ENCODE peak calls at places on chromosomes 13 and 19, in seven cellular contexts. F, D, Y, V, O, I and T are unnamed samples. For H3K4me1, the result is how much of the 10 kb centered on the place peaks cover.

GRCh38 chr19:10107817-10108367 is 1.7 kb downstream of the PPAN start:
- DNase-seq in D (no peak), I (no peak), V (no peak), Y (no peak), F (no peak), O (peak), T (no peak)

GRCh38 chr19:6723108-6723618 is 2.7 kb upstream of the C3 start:
- DNase-seq in D (no peak), I (peak), F (peak), V (no peak), Y (no peak), O (peak), T (peak)

GRCh38 chr13:76610819-76611415 is 275.3 kb downstream of the KCTD12 start:
- DNase-seq in D (no peak), I (no peak), O (no peak), Y (no peak), F (no peak), V (no peak), T (no peak)

GRCh38 chr13:57644106-57644505 is 12.6 kb downstream of the PCDH17 start:
- DNase-seq in I (no peak), V (no peak), F (no peak), O (no peak), D (no peak), Y (no peak), T (no peak)

GRCh38 chr19:17404621-17405249 is 695 bp downstream of the BST2 start:
- DNase-seq in V (no peak), D (no peak), I (no peak), O (no peak), Y (no peak), F (no peak), T (no peak)

GRCh38 chr19:8321760-8322637 is 703 bp downstream of the RPS28 start:
- DNase-seq in F (no peak), I (peak), O (no peak), V (no peak), D (no peak), Y (no peak), T (no peak)

GRCh38 chr19:51531349-51532315 is at the start of gene SIGLEC6:
- DNase-seq in Y (peak), O (peak), I (peak), F (no peak), V (peak), D (peak), T (peak)

GRCh38 chr19:45717983-45718650 is 12.6 kb downstream of the FBXO46 start:
- DNase-seq in Y (no peak), V (no peak), D (no peak), F (no peak), O (no peak), I (peak), T (no peak)

GRCh38 chr19:8028951-8029491 is 23.5 kb upstream of the CCL25 start:
- DNase-seq in O (no peak), F (no peak), I (no peak), V (no peak), D (peak), Y (no peak), T (no peak)

DNA sequence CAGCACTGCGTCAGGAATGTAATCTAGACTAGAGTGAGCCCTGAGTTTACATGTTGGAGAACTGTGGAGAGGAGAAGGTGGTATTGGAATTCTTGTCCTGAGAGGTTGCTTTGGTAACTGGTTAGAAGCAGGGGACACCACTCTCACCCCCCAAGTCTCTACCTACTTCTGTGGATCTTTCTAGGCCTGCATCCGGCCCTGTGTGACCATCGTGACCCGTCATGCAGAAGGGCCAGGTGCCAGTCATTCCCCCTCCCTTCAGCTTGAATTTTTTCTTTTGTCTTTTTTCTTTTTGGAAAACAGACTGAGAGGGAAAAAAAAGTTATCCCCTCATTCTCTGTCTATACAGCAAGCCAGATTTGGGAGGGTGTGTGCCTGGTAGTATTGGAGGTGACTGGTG is 31.8 kb downstream of the NFIX start:
- DNase-seq in I (no peak), Y (no peak), O (no peak), F (no peak), V (no peak), D (no peak), T (no peak)
- H3K4me3 ChIP-seq in I (no peak), Y (no peak), O (peak), F (peak), V (no peak), D (peak), T (peak)

GRCh38 chr13:110396913-110397379 is 89.9 kb downstream of the COL4A2 start:
- DNase-seq in O (peak), D (peak), Y (peak), V (peak), I (peak), F (peak), T (peak)

GRCh38 chr13:110400786-110401533 is 93.9 kb downstream of the COL4A2 start:
- DNase-seq in I (no peak), F (no peak), O (no peak), Y (no peak), D (no peak), V (no peak), T (no peak)

GRCh38 chr13:110397445-110397844 is 90.4 kb downstream of the COL4A2 start:
- DNase-seq in V (no peak), I (peak), O (peak), D (peak), F (peak), Y (no peak), T (no peak)

GRCh38 chr13:110399801-110400200 is 92.7 kb downstream of the COL4A2 start:
- DNase-seq in O (no peak), F (no peak), V (no peak), I (no peak), Y (no peak), D (no peak), T (no peak)

DNA sequence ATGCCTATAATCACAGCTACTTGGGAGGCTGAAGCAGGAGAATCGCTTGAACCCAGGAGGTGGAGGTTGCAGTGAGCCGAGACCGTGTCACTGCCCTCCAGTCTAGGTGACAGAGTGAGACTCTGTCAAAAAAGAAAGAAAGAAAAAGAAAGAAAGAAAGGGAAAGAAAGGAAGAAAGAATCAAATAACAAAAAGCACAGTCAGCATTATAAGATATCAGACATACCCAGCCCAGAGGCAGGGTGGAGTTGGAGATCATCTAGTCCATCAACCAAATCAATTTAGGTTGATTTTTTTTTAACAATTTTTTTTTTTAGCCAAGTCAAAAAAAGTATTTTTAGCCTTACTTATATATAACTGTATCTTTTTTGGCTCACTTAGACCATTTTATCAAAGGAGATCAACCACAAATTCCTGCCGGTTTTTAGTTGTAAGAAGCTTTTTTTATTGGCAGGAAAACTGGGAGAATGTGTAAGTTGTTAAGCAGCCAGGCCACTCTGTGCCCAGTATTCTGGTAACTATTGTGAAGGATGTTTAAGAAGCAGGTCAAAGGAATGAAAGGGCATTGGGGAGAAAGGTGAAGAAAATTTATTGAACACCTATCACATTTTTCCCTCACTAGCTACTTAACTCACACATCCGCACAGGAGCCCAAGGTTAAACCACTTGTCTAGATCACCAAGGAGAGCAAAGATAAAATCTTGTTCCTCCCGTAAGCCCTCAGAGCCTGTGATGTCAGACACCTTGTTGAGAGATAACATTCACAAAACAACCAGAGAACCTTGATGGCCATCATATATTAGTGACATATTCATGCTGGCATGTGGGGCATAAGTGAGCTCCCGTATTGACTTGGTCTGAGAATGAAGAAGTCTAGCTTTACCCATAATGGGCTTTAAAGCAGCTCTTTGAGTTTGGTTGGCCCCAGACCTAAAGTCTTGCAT is 91.8 kb downstream of the COL4A2 start:
- DNase-seq in O (no peak), D (no peak), I (peak), F (no peak), V (no peak), Y (no peak), T (no peak)
- H3K4me1 ChIP-seq in O (under half), D (under half), I (under half), F (under half), V (under half), Y (under half), T (under half)

DNA sequence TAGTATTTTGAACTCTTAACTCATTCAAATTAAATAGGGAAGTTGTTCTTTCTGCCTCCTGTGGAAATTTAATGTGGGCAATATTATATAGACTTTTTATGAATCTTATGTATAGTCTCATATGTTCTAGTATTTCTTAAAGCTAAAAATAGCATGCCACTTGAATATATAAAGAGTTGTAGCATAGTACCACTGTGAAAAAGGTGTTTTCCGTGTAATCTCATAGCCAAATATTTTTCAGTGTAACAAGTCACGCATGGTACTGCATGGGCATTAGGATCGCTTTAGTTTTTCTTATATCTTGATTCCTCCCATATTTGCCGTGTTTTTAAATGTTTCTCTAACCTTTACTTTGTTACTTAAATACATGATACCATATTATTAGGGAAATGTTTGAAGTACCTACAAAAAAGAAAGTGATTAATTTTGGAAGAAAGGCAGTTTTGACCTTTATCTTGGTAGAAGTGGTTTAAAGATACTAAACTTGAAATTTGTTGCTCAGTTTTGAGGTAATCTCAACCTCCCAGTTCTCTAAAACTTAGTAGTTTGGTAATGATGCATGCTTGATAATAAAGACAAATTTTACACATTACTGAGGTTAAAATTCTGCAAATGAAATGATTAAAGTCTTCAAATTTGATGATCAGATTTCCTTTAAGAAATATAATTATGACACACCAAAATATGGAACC is 81.2 kb downstream of the PAN3 start:
- DNase-seq in Y (no peak), F (no peak), V (no peak), I (no peak), O (no peak), D (no peak), T (no peak)
- H3K4me3 ChIP-seq in Y (no peak), F (no peak), V (no peak), I (no peak), O (no peak), D (no peak), T (no peak)

GRCh38 chr13:99288069-99288468 is 19.1 kb downstream of the GPR183 start:
- DNase-seq in F (no peak), V (no peak), Y (no peak), I (no peak), O (no peak), D (no peak), T (no peak)

GRCh38 chr13:99287544-99287943 is 19.7 kb downstream of the GPR183 start:
- DNase-seq in V (no peak), O (peak), F (no peak), Y (no peak), I (no peak), D (no peak), T (no peak)

GRCh38 chr13:99282264-99283231 is 24.4 kb upstream of the GPR18 start:
- DNase-seq in V (no peak), F (no peak), I (no peak), Y (no peak), D (no peak), O (no peak), T (no peak)

GRCh38 chr13:99289265-99289664 is 17.9 kb downstream of the GPR183 start:
- DNase-seq in Y (no peak), V (no peak), O (no peak), F (no peak), D (no peak), I (no peak), T (no peak)

DNA sequence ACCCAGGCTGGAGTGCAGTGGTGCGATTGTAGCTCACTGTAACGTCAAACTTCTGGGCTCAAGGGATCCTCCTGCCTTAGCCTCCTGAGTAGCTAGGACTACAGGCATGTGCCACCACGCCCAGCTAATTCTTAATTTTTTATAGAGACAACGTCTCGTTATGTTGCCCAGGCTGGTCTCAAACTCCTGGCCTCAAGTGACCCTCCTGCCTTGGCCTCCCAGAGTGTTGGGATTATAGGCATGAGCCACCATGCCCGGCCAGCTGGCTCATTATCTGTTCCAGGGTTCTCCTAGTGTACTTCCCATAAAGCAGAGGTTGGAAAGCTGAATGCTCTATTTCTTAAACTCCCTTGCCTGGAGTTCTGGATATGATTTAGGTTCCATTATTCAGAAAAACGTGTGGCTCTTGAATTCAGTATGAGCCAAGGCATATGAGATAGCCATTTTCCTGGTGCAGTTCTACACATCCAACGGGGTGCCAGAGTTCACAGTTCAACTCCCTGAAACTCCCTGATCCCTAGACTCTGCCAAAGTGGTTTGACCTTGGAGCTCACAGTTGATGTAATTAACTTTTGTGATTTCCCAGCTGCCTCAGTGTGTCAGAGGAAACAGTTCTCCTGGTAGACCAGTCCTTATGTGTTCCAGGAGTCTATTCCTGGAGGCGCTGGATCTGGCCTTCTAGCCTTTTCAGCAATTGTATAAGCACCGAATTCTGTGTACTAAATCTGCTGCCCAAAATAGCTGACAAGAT is 21.6 kb downstream of the GPR183 start:
- DNase-seq in D (no peak), F (peak), I (no peak), Y (no peak), V (peak), O (peak), T (no peak)
- H3K4me1 ChIP-seq in D (under half), F (under half), I (under half), Y (under half), V (under half), O (under half), T (under half)

GRCh38 chr19:23905771-23906170 is 8.9 kb upstream of the ZNF726 start:
- DNase-seq in I (no peak), O (no peak), Y (no peak), V (no peak), F (no peak), D (no peak), T (no peak)

GRCh38 chr19:23904406-23904805 is 10.3 kb upstream of the ZNF726 start:
- DNase-seq in I (no peak), Y (no peak), F (no peak), V (no peak), D (no peak), O (no peak), T (no peak)

GRCh38 chr19:23906835-23907234 is 7.9 kb upstream of the ZNF726 start:
- DNase-seq in I (no peak), F (no peak), V (no peak), D (no peak), O (no peak), Y (no peak), T (no peak)

GRCh38 chr19:23896912-23897311 is 17.8 kb upstream of the ZNF726 start:
- DNase-seq in O (no peak), V (no peak), Y (no peak), D (no peak), F (no peak), I (no peak), T (no peak)

DNA sequence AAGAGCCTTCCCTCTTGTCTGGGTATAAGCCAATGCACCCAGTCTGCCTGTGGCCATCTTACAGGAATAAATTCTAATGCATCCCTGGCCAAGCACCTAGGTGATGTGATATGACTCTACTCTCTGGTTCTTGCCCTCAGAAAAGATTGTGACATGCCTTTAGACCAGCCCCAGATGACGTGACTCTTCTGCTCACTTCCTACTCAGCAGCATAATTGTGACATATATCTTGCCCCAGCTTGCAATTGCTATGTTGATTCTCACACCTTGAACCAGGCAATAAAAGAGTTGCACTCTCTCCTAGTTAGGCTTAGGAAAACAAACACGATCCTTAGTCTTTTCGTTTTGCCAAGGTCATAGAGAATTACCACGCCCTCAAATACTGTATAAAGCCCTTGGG is 13.3 kb upstream of the ZNF726 start:
- DNase-seq in I (no peak), F (no peak), O (no peak), Y (no peak), V (no peak), D (no peak), T (no peak)
- H3K4me3 ChIP-seq in I (no peak), F (no peak), O (no peak), Y (no peak), V (no peak), D (no peak), T (no peak)

GRCh38 chr19:1254530-1255185 is 6.3 kb downstream of the MIDN start:
- DNase-seq in I (no peak), F (no peak), D (no peak), Y (no peak), V (no peak), O (no peak), T (no peak)
- H3K4me1 ChIP-seq in I (under half), F (under half), D (under half), Y (under half), V (under half), O (under half), T (half or more)

DNA sequence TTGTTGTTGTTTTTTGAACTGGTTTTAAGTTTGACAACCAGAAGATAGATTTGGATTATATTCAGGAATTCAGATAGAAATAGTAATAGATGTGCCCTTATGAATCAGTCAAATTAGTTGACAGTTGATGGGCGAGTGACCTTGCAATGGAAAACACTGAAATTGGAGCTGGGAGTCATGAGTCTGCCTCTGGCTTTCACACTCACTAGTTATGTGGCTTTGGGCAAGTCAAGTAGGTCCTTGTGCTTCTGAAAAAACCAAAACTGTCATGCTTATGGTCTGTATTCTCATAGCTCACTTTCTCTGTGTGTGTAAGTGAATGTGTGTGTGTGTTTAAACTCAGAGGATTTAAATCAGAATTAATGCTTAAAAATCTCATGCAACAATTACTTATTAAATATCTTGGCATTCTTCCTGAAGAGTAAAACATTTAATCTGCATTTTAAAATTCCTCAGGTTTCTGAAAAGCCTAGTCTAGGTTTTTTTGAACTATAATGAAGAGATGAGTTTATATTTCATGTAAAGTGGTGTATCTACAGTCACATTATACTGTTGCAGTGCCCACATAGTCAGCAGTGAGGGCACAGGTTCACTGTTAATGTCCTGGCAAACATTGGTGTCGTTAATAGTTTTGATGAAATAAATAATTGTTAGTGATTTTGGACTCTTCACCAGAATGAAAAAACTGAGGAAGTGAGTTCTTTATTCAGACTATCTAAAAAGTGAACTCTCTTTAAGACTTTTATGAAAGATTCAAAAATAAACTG is 32.5 kb downstream of the UCHL3 start:
- DNase-seq in V (no peak), Y (no peak), I (no peak), F (no peak), D (no peak), O (no peak), T (peak)
- H3K4me3 ChIP-seq in V (no peak), Y (no peak), I (no peak), F (no peak), D (no peak), O (no peak), T (no peak)